ENCODE peak calls at places on chromosomes 13 and 19, in nine cellular contexts. L is HS-5; N is activated CD4-positive, alpha-beta T cell treated with anti-CD3 and anti-CD28 coated beads for 48 hours; C is iris pigment epithelial cell; I is glutamatergic neuron; Q is naive thymus-derived CD8-positive, alpha-beta T cell; S is neural crest cell; D is NCI-H1092 treated with DMSO at 0.1 percent for 48 hours; O is astrocyte of the spinal cord. W is an unnamed sample.

GRCh38 chr13:80473695-80474094 is 132.8 kb upstream of the SPRY2 start:
- DNase-seq in O (peak; percentile 79), I (no peak), N (no peak), D (no peak), C (peak; percentile 88), Q (no peak), L (peak; percentile 14), S (no peak), W (no peak)

GRCh38 chr13:26887594-26887993 is 127.0 kb upstream of the GPR12 start:
- DNase-seq in O (no peak), N (no peak), D (no peak), Q (no peak), L (no peak), S (no peak), I (no peak), C (no peak), W (no peak)

GRCh38 chr13:51585234-51585672 is 991 bp downstream of the WDFY2 start:
- DNase-seq in C (peak; percentile 45), D (peak; percentile 28), Q (peak; percentile 6), I (no peak), N (no peak), O (peak; percentile 30), L (no peak), S (no peak), W (no peak)

GRCh38 chr19:42113641-42114348 is 18.5 kb downstream of the POU2F2 start:
- DNase-seq in L (peak; percentile 98), C (peak; percentile 97), S (no peak), O (peak; percentile 95), I (peak; percentile 88), N (no peak), Q (no peak), D (peak; percentile 36), W (peak; percentile 84)

GRCh38 chr13:95298971-95299627 is 2.2 kb downstream of the ABCC4 start:
- DNase-seq in C (peak; percentile 85), Q (no peak), S (no peak), O (peak; percentile 83), D (no peak), L (no peak), I (no peak), N (peak; percentile 14), W (no peak)

GRCh38 chr13:94968040-94968756 is 255.9 kb upstream of the SOX21 start:
- DNase-seq in O (peak; percentile 35), S (peak; percentile 47), D (peak; percentile 45), C (no peak), L (no peak), I (peak; percentile 68), Q (no peak), N (peak; percentile 2), W (peak; percentile 23)

GRCh38 chr19:41702208-41702651 is 6.2 kb upstream of the CEACAM5 start:
- DNase-seq in Q (no peak), C (peak; percentile 25), O (peak; percentile 1), I (no peak), S (no peak), D (no peak), L (peak; percentile 33), N (no peak), W (no peak)

GRCh38 chr19:681029-681626 is 4.9 kb downstream of the FSTL3 start:
- DNase-seq in N (peak; percentile 98), L (no peak), Q (peak; percentile 47), O (no peak), I (peak; percentile 94), S (no peak), D (no peak), C (no peak), W (no peak)

GRCh38 chr13:74867460-74867859 is 614.5 kb downstream of the TBC1D4 start:
- DNase-seq in D (no peak), N (no peak), Q (no peak), O (no peak), L (no peak), C (peak; percentile 76), S (no peak), I (no peak), W (no peak)

GRCh38 chr19:650121-650520 is 10.4 kb downstream of the FGF22 start:
- DNase-seq in C (no peak), O (no peak), I (no peak), S (no peak), D (no peak), L (no peak), Q (no peak), N (no peak), W (no peak)

GRCh38 chr19:10206226-10206873 is 11.6 kb upstream of the DNMT1 start:
- DNase-seq in N (no peak), Q (no peak), O (peak; percentile 67), S (no peak), C (peak; percentile 74), I (no peak), L (no peak), D (no peak), W (no peak)

GRCh38 chr19:54209748-54210494 is 9.3 kb downstream of the RPS9 start:
- DNase-seq in C (peak; percentile 99), Q (no peak), I (no peak), L (peak; percentile 82), S (no peak), O (peak; percentile 98), N (peak; percentile 50), D (peak; percentile 81), W (peak; percentile 88)

GRCh38 chr13:73591861-73592260 is 533.1 kb downstream of the KLF5 start:
- DNase-seq in D (no peak), C (no peak), I (no peak), Q (no peak), N (no peak), S (no peak), O (no peak), L (no peak), W (no peak)